ENCODE peak calls at places on chromosomes 1 and 21, in five cellular contexts. Y is endothelial cell, N is fibroblast of lung, C is lung, X is kidney epithelial cell. M is an unnamed sample.
A peak's percentile ranks its signal among the peaks of the same experiment; 100 is the strongest.

GRCh38 chr1:241311056-241311746 is 45.8 kb downstream of the RGS7 start:
- DNase-seq in Y (no peak), N (no peak), C (no peak), X (no peak), M (no peak)

GRCh38 chr1:44592208-44593145 is 81.8 kb downstream of the TMEM53 start:
- DNase-seq in Y (no peak), N (no peak), C (no peak), X (no peak), M (no peak)

GRCh38 chr1:203475012-203475981 is at the start of gene PRELP:
- DNase-seq in Y (no peak), N (peak; percentile 18), C (no peak), X (no peak), M (no peak)

GRCh38 chr21:37370152-37371040 is 3.8 kb downstream of the DYRK1A start:
- DNase-seq in Y (no peak), N (peak; percentile 65), C (no peak), X (no peak), M (no peak)

GRCh38 chr1:215005078-215005477 is 77.5 kb upstream of the KCNK2 start:
- DNase-seq in Y (no peak), N (no peak), C (no peak), X (no peak), M (no peak)

GRCh38 chr1:30761312-30762151 is 4.0 kb upstream of the LAPTM5 start:
- DNase-seq in Y (no peak), N (peak; percentile 61), C (no peak), X (no peak), M (no peak)

GRCh38 chr1:161733526-161733925 is 12.2 kb downstream of the FCRLB start:
- DNase-seq in Y (no peak), N (peak; percentile 89), C (no peak), X (no peak), M (peak; percentile 75)

GRCh38 chr1:245008761-245009160 is 144.4 kb upstream of the HNRNPU start:
- DNase-seq in Y (no peak), N (peak; percentile 6), C (no peak), X (no peak), M (no peak)

GRCh38 chr1:46747683-46748288 is 28.9 kb upstream of the EFCAB14 start:
- DNase-seq in Y (peak; percentile 69), N (peak; percentile 43), C (peak; percentile 71), X (no peak), M (peak; percentile 27)

GRCh38 chr1:203072002-203072607 is 13.7 kb downstream of the MYOG start:
- DNase-seq in Y (no peak), N (no peak), C (no peak), X (no peak), M (no peak)

M was measured in non-pigmented ciliary epithelial cell.